ENCODE peak calls at places on chromosomes 7 and 10, in eight cellular contexts. F, I, O, J, W, Z, G and A are unnamed samples.
A peak's percentile ranks its signal among the peaks of the same experiment; 100 is the strongest.

GRCh38 chr7:138886501-138886917 is 88.5 kb upstream of the ATP6V0A4 start:
- DNase-seq in F (no peak), I (peak; percentile 64), O (no peak), J (peak; percentile 55), W (peak; percentile 24), Z (peak; percentile 73), G (peak; percentile 74), A (no peak)

GRCh38 chr7:37557810-37558209 is 109.1 kb upstream of the ELMO1 start:
- DNase-seq in F (no peak), I (no peak), O (no peak), J (no peak), W (no peak), Z (no peak), G (no peak), A (no peak)

GRCh38 chr7:2314209-2314955 is at the start of gene SNX8:
- DNase-seq in F (peak; percentile 96), I (peak; percentile 99), O (peak; percentile 90), J (peak; percentile 96), W (peak; percentile 96), Z (peak; percentile 80), G (peak; percentile 95), A (peak; percentile 88)

GRCh38 chr7:78279457-78279856 is 480.9 kb downstream of the PHTF2 start:
- DNase-seq in F (no peak), I (no peak), O (no peak), J (no peak), W (no peak), Z (peak; percentile 3), G (no peak), A (no peak)

GRCh38 chr10:66916030-66916429 is 9.8 kb upstream of the LRRTM3 start:
- DNase-seq in F (no peak), I (no peak), O (no peak), J (no peak), W (no peak), Z (no peak), G (no peak), A (no peak)

GRCh38 chr10:45354261-45354660 is 19.8 kb upstream of the ALOX5 start:
- DNase-seq in F (no peak), I (no peak), O (no peak), J (no peak), W (no peak), Z (no peak), G (peak; percentile 15), A (no peak)

GRCh38 chr7:2649139-2649838 is 17.5 kb downstream of the TTYH3 start:
- DNase-seq in F (no peak), I (peak; percentile 58), O (no peak), J (no peak), W (no peak), Z (no peak), G (no peak), A (no peak)

GRCh38 chr10:55631071-55631654 is 729.9 kb downstream of the ZWINT start:
- DNase-seq in F (no peak), I (peak; percentile 10), O (peak; percentile 33), J (peak; percentile 38), W (no peak), Z (peak; percentile 72), G (peak; percentile 65), A (peak; percentile 60)

GRCh38 chr7:73703649-73703984 is 15.9 kb downstream of the STX1A start:
- DNase-seq in F (no peak), I (no peak), O (no peak), J (no peak), W (no peak), Z (no peak), G (no peak), A (no peak)

GRCh38 chr7:73703225-73703624 is 16.2 kb downstream of the STX1A start:
- DNase-seq in F (no peak), I (no peak), O (no peak), J (no peak), W (no peak), Z (no peak), G (no peak), A (no peak)

GRCh38 chr7:73702226-73702625 is 17.2 kb downstream of the STX1A start:
- DNase-seq in F (no peak), I (no peak), O (no peak), J (no peak), W (no peak), Z (no peak), G (no peak), A (no peak)

GRCh38 chr7:73701357-73701995 is 18.0 kb downstream of the STX1A start:
- DNase-seq in F (peak; percentile 40), I (peak; percentile 80), O (no peak), J (peak; percentile 74), W (no peak), Z (peak; percentile 62), G (peak; percentile 60), A (no peak)

DNA sequence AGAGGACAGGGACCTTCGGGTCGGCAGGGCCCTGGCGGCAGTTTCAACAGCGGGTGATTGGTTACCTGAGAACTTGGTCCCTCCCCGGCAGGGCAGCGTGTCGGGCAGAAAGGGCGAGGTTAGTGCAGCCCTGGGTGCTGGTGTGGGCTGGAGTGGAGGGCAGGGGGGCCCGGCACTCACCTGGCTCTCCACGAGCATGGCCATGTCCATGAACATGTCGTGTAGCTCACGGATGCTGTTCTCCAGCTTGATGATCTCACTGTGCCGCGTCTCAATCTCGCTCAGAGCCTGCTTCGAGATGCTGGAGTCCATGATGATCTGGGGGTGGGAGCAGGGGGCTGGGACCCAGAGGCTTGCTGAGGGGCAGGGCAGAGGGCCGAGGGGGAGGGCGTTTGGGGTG is 16.8 kb downstream of the STX1A start:
- DNase-seq in F (no peak), I (no peak), O (no peak), J (no peak), W (no peak), Z (no peak), G (no peak), A (no peak)
- H3K4me1 ChIP-seq in F (peaks cover 12% of the 10 kb centered on the region), I (peaks cover 69% of the 10 kb centered on the region), O (no peaks in the 10 kb centered on the region), J (peaks cover 85% of the 10 kb centered on the region), W (peaks cover 6% of the 10 kb centered on the region), Z (peaks cover 43% of the 10 kb centered on the region), G (no peaks in the 10 kb centered on the region), A (peaks cover 9% of the 10 kb centered on the region)

GRCh38 chr10:5488272-5489161 is 10.9 kb downstream of the CALML5 start:
- DNase-seq in F (no peak), I (peak; percentile 39), O (no peak), J (no peak), W (no peak), Z (no peak), G (no peak), A (no peak)

GRCh38 chr10:5485948-5486851 is 13.2 kb downstream of the CALML5 start:
- DNase-seq in F (no peak), I (no peak), O (no peak), J (no peak), W (no peak), Z (no peak), G (no peak), A (no peak)

GRCh38 chr10:5484205-5484604 is 15.2 kb downstream of the CALML5 start:
- DNase-seq in F (no peak), I (no peak), O (no peak), J (no peak), W (no peak), Z (no peak), G (peak; percentile 56), A (no peak)

GRCh38 chr10:5485290-5485689 is 14.1 kb downstream of the CALML5 start:
- DNase-seq in F (no peak), I (no peak), O (no peak), J (no peak), W (no peak), Z (no peak), G (no peak), A (no peak)

GRCh38 chr10:5486852-5487235 is 12.5 kb downstream of the CALML5 start:
- DNase-seq in F (no peak), I (peak; percentile 49), O (no peak), J (no peak), W (no peak), Z (no peak), G (no peak), A (no peak)
- H3K27ac ChIP-seq in F (no peak overlapping the region), I (peak overlapping the region; percentile 82), O (no peak overlapping the region), J (no peak overlapping the region), W (peak overlapping the region; percentile 76), Z (no peak overlapping the region), G (no peak overlapping the region), A (no peak overlapping the region)

GRCh38 chr10:11227103-11227502 is 209.4 kb downstream of the CELF2 start:
- DNase-seq in F (no peak), I (no peak), O (no peak), J (no peak), W (no peak), Z (no peak), G (no peak), A (no peak)

GRCh38 chr10:11231285-11231684 is 213.6 kb downstream of the CELF2 start:
- DNase-seq in F (no peak), I (no peak), O (no peak), J (no peak), W (no peak), Z (no peak), G (no peak), A (no peak)

GRCh38 chr10:11232222-11232961 is 214.7 kb downstream of the CELF2 start:
- DNase-seq in F (no peak), I (no peak), O (no peak), J (no peak), W (no peak), Z (no peak), G (no peak), A (no peak)

GRCh38 chr10:11229893-11230292 is 212.2 kb downstream of the CELF2 start:
- DNase-seq in F (no peak), I (no peak), O (no peak), J (no peak), W (no peak), Z (no peak), G (no peak), A (no peak)

DNA sequence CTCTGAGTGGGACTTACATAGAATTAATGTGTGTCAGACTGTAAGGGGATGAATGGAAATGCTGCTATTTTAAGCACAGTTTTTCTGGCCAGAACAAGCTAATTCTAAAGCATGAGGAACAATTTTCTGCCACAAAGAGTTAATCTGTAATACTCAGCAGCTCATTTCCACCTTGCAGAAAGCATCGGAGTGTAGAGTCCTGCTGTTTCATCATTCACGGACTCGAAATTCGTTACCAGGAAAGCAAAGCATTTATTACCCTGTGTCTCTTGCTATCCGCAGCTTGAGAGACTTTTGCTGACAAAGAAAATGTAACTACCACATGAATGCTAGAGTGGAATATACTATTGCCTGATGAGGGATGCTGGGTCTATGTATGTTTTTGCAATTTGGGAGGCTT is 213.0 kb downstream of the CELF2 start:
- DNase-seq in F (no peak), I (no peak), O (no peak), J (no peak), W (no peak), Z (no peak), G (no peak), A (no peak)
- H3K4me1 ChIP-seq in F (no peaks in the 10 kb centered on the region), I (peaks cover 3% of the 10 kb centered on the region), O (peaks cover 61% of the 10 kb centered on the region), J (no peaks in the 10 kb centered on the region), W (peaks cover 92% of the 10 kb centered on the region), Z (peaks cover 3% of the 10 kb centered on the region), G (peaks cover 6% of the 10 kb centered on the region), A (no peaks in the 10 kb centered on the region)

GRCh38 chr7:7048213-7048612 is 134.1 kb upstream of the C1GALT1 start:
- DNase-seq in F (no peak), I (no peak), O (no peak), J (no peak), W (no peak), Z (no peak), G (no peak), A (no peak)

DNA sequence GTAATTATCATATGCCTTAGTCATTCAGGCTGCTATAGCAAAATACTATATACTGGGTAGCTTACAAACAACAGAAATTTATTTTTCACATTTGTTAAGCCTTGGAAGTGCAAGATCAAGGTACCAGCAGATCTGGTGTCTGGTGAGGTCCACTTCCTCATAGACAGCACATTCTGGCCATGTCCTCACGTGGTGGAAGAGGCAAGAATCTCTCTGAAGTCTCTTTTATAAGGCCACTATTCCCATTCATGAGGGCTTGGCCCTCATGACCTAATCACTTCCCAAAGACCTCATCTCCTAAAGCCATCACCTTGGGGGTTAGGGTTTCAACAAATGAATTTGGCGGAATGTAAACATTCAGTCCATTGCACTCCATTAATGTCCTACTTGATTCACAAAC is 137.5 kb upstream of the C1GALT1 start:
- DNase-seq in F (no peak), I (no peak), O (no peak), J (no peak), W (no peak), Z (no peak), G (no peak), A (no peak)
- H3K27ac ChIP-seq in F (no peak overlapping the region), I (no peak overlapping the region), O (no peak overlapping the region), J (no peak overlapping the region), W (no peak overlapping the region), Z (no peak overlapping the region), G (no peak overlapping the region), A (no peak overlapping the region)